ENCODE peak calls at places on chromosome 5, in seven cellular contexts. J is activated CD8-positive, alpha-beta memory T cell treated with anti-CD3 and anti-CD28 coated beads for 4 hours; X is nephron progenitor cell; L is activated CD4-positive, alpha-beta T cell treated with anti-CD3 and anti-CD28 coated beads for 4 hours; B is heart right ventricle; Q is activated T-helper 1 cell treated with Interleukin-2 at 50 U/mL for 16 hours; Y is HuH-7.5. D is an unnamed sample.

GRCh38 chr5:58505971-58506640 is 14.9 kb downstream of the GAPT start:
- DNase-seq in J (no peak), Q (no peak), Y (no peak), L (no peak), X (no peak), B (no peak), D (no peak)

GRCh38 chr5:107805166-107805565 is 134.4 kb upstream of the EFNA5 start:
- DNase-seq in B (no peak), X (no peak), L (no peak), J (no peak), Q (no peak), Y (no peak), D (no peak)

GRCh38 chr5:93510626-93511420 is 70.2 kb downstream of the NR2F1-AS1 start:
- DNase-seq in L (no peak), J (no peak), X (no peak), Q (no peak), B (no peak), Y (no peak), D (no peak)

GRCh38 chr5:151319334-151319733 is 15.8 kb upstream of the SLC36A3 start:
- DNase-seq in L (no peak), Y (no peak), Q (no peak), B (peak), J (no peak), X (peak), D (peak)

GRCh38 chr5:66643383-66643782 is 47.2 kb downstream of the MAST4 start:
- DNase-seq in X (no peak), B (no peak), Q (no peak), J (no peak), Y (peak), L (no peak), D (no peak)

GRCh38 chr5:97528941-97529340 is 345.9 kb upstream of the RIOK2 start:
- DNase-seq in X (no peak), L (no peak), J (no peak), B (peak), Q (no peak), Y (no peak), D (no peak)

GRCh38 chr5:154446183-154447073 is 631 bp downstream of the SAP30L start:
- DNase-seq in J (no peak), X (peak), Q (peak), B (peak), L (peak), Y (peak), D (peak)

GRCh38 chr5:177419045-177419444 is 7.4 kb upstream of the GRK6 start:
- DNase-seq in J (no peak), Y (no peak), B (no peak), X (no peak), Q (no peak), L (no peak), D (no peak)

GRCh38 chr5:133962801-133963476 is 5.5 kb downstream of the C5orf15 start:
- DNase-seq in X (no peak), Y (no peak), J (no peak), B (no peak), L (no peak), Q (no peak), D (no peak)

GRCh38 chr5:180090769-180091546 is 19.4 kb upstream of the RNF130 start:
- DNase-seq in X (no peak), J (no peak), Q (no peak), B (no peak), L (no peak), Y (peak), D (peak)

GRCh38 chr5:37549411-37549810 is 170.3 kb downstream of the WDR70 start:
- DNase-seq in L (no peak), Y (no peak), Q (no peak), J (no peak), X (no peak), B (no peak), D (no peak)

GRCh38 chr5:74673011-74673790 is 11.8 kb upstream of the HEXB start:
- DNase-seq in B (peak), Q (no peak), J (no peak), L (no peak), Y (no peak), X (no peak), D (peak)

GRCh38 chr5:10063997-10064396 is 185.7 kb downstream of the ATPSCKMT start:
- DNase-seq in Y (no peak), Q (no peak), L (no peak), B (no peak), X (no peak), J (no peak), D (no peak)

GRCh38 chr5:153079396-153079795 is 411.1 kb upstream of the GRIA1 start:
- DNase-seq in B (no peak), L (no peak), X (no peak), Y (no peak), Q (no peak), J (no peak), D (no peak)

GRCh38 chr5:81626524-81626923 is 124.4 kb downstream of the SSBP2 start:
- DNase-seq in J (no peak), Q (no peak), X (no peak), L (no peak), B (no peak), Y (peak), D (no peak)

GRCh38 chr5:14420136-14420808 is 161.3 kb upstream of the OTULINL start:
- DNase-seq in L (no peak), X (no peak), Y (no peak), B (no peak), Q (no peak), J (no peak), D (no peak)

GRCh38 chr5:148094336-148094735 is 30.6 kb downstream of the SPINK5 start:
- DNase-seq in Q (no peak), B (no peak), X (no peak), J (no peak), L (no peak), Y (no peak), D (no peak)

GRCh38 chr5:74316064-74316586 is 324.4 kb downstream of the ENC1 start:
- DNase-seq in J (no peak), Q (no peak), Y (no peak), X (peak), L (no peak), B (no peak), D (peak)

GRCh38 chr5:158224200-158224599 is 365.3 kb upstream of the CLINT1 start:
- DNase-seq in X (no peak), B (no peak), Q (no peak), Y (no peak), L (no peak), J (no peak), D (no peak)

GRCh38 chr5:32810812-32811211 is 99.7 kb downstream of the NPR3 start:
- DNase-seq in X (no peak), L (no peak), Y (no peak), Q (no peak), B (no peak), J (no peak), D (no peak)